ENCODE peak calls at places on chromosomes 4 and X, in seven cellular contexts. Q is SK-N-DZ, S is SW480, X is NCI-H510A treated with DMSO at 0.1 percent for 48 hours, G is omental fat pad, K is head of caudate nucleus, V is Panc1. Z is an unnamed sample.

GRCh38 chr4:65508169-65508568 is 162.1 kb downstream of the EPHA5 start:
- DNase-seq in Q (no peak), S (peak; percentile 54), X (no peak), G (no peak), K (no peak), V (no peak), Z (no peak)

GRCh38 chr4:74279716-74280115 is 28.6 kb upstream of the EPGN start:
- DNase-seq in Q (no peak), S (no peak), X (no peak), G (no peak), K (no peak), V (no peak), Z (no peak)

GRCh38 chrX:110741213-110741796 is 54.3 kb downstream of the CHRDL1 start:
- DNase-seq in Q (no peak), S (peak; percentile 2), X (no peak), G (no peak), K (no peak), V (no peak), Z (no peak)

GRCh38 chr4:146267826-146268225 is 53.5 kb downstream of the REELD1 start:
- DNase-seq in Q (no peak), S (no peak), X (no peak), G (no peak), K (no peak), V (no peak), Z (no peak)

GRCh38 chr4:82710202-82710929 is 88.2 kb downstream of the SCD5 start:
- DNase-seq in Q (peak; percentile 68), S (peak; percentile 46), X (no peak), G (no peak), K (no peak), V (no peak), Z (no peak)

GRCh38 chr4:70197842-70198241 is 2.3 kb downstream of the ODAM start:
- DNase-seq in Q (no peak), S (no peak), X (no peak), G (no peak), K (no peak), V (no peak), Z (no peak)

GRCh38 chr4:184506527-184507121 is 32.3 kb upstream of the IRF2 start:
- DNase-seq in Q (peak; percentile 3), S (peak; percentile 11), X (no peak), G (no peak), K (no peak), V (no peak), Z (no peak)

GRCh38 chr4:46648088-46648744 is 258.3 kb upstream of the GABRA2 start:
- DNase-seq in Q (peak; percentile 52), S (peak; percentile 46), X (no peak), G (no peak), K (no peak), V (peak; percentile 28), Z (peak; percentile 24)

GRCh38 chrX:109440475-109440874 is 41.4 kb downstream of the GUCY2F start:
- DNase-seq in Q (no peak), S (no peak), X (no peak), G (no peak), K (no peak), V (no peak), Z (peak; percentile 6)

GRCh38 chr4:185278716-185279115 is 69.3 kb downstream of the SNX25 start:
- DNase-seq in Q (no peak), S (no peak), X (no peak), G (no peak), K (no peak), V (no peak), Z (no peak)

GRCh38 chrX:148298737-148299136 is 201.7 kb upstream of the AFF2 start:
- DNase-seq in Q (no peak), S (no peak), X (no peak), G (no peak), K (no peak), V (no peak), Z (no peak)

GRCh38 chr4:64756016-64756415 is 346.8 kb upstream of the TECRL start:
- DNase-seq in Q (no peak), S (no peak), X (no peak), G (no peak), K (no peak), V (no peak), Z (peak; percentile 5)